ENCODE peak calls at places on chromosome 1, in six cellular contexts. I, M, Q, F, X and P are unnamed samples.

GRCh38 chr1:6300342-6301141 is 39.6 kb upstream of the GPR153 start:
- DNase-seq in I (no peak), M (no peak), Q (no peak), F (no peak), X (no peak), P (no peak)

GRCh38 chr1:197904126-197904787 is 1.8 kb downstream of the C1orf53 start:
- DNase-seq in I (no peak), M (no peak), Q (no peak), F (no peak), X (no peak), P (no peak)

GRCh38 chr1:53913352-53914043 is 19.5 kb downstream of the DIO1 start:
- DNase-seq in I (no peak), M (no peak), Q (no peak), F (no peak), X (no peak), P (no peak)

GRCh38 chr1:54844564-54844963 is 42.4 kb downstream of the DHCR24 start:
- DNase-seq in I (no peak), M (no peak), Q (no peak), F (no peak), X (no peak), P (no peak)

GRCh38 chr1:58708166-58708565 is 8.3 kb upstream of the MYSM1 start:
- DNase-seq in I (no peak), M (no peak), Q (no peak), F (no peak), X (no peak), P (no peak)

GRCh38 chr1:36123357-36123756 is 1.7 kb downstream of the COL8A2 start:
- DNase-seq in I (no peak), M (peak; percentile 68), Q (no peak), F (no peak), X (peak; percentile 43), P (no peak)

GRCh38 chr1:185156321-185156853 is 366 bp downstream of the TRMT1L start:
- DNase-seq in I (peak; percentile 43), M (no peak), Q (no peak), F (peak; percentile 23), X (no peak), P (no peak)

GRCh38 chr1:227895828-227896685 is 51.7 kb downstream of the WNT9A start:
- DNase-seq in I (no peak), M (no peak), Q (no peak), F (no peak), X (no peak), P (no peak)

GRCh38 chr1:192130175-192130574 is 28.1 kb upstream of the RGS18 start:
- DNase-seq in I (no peak), M (no peak), Q (no peak), F (no peak), X (no peak), P (no peak)

GRCh38 chr1:215911406-215911968 is 344.4 kb downstream of the KCTD3 start:
- DNase-seq in I (peak; percentile 40), M (no peak), Q (no peak), F (peak; percentile 27), X (no peak), P (no peak)

GRCh38 chr1:59298710-59299346 is 1.9 kb downstream of the FGGY start:
- DNase-seq in I (peak; percentile 83), M (no peak), Q (no peak), F (no peak), X (no peak), P (no peak)

GRCh38 chr1:244712669-244713068 is 59.7 kb downstream of the DESI2 start:
- DNase-seq in I (no peak), M (no peak), Q (no peak), F (no peak), X (no peak), P (peak; percentile 36)

GRCh38 chr1:184388671-184389292 is 2.0 kb downstream of the C1orf21 start:
- DNase-seq in I (peak; percentile 12), M (peak; percentile 23), Q (no peak), F (no peak), X (no peak), P (no peak)

GRCh38 chr1:204990059-204990664 is 52.9 kb upstream of the CNTN2 start:
- DNase-seq in I (peak; percentile 18), M (no peak), Q (no peak), F (no peak), X (peak; percentile 58), P (no peak)